ENCODE peak calls at places on chromosomes 2 and 18, in nine cellular contexts. S is psoas muscle, B is heart left ventricle, U is PC-3, X is right lobe of liver, J is endodermal cell, K is sigmoid colon, L is suprapubic skin, W is esophagus squamous epithelium. D is an unnamed sample.

GRCh38 chr18:52288403-52289004 is 51.5 kb upstream of the DCC start:
- DNase-seq in J (peak; percentile 86), B (no peak), K (no peak), X (peak; percentile 51), L (no peak), U (peak; percentile 58), S (no peak), W (no peak), D (no peak)

GRCh38 chr2:140916410-140916809 is 1214.4 kb downstream of the LRP1B start:
- DNase-seq in B (no peak), U (peak; percentile 43), K (no peak), S (no peak), J (no peak), X (no peak), L (no peak), W (no peak), D (no peak)

GRCh38 chr2:8445580-8445979 is 236.3 kb upstream of the ID2 start:
- DNase-seq in J (peak; percentile 66), S (no peak), W (no peak), X (peak; percentile 39), B (no peak), L (no peak), K (peak; percentile 8), U (no peak), D (no peak)

GRCh38 chr2:154133823-154134222 is 262.1 kb downstream of the GALNT13 start:
- DNase-seq in B (no peak), U (peak; percentile 34), K (no peak), X (no peak), W (no peak), L (no peak), S (no peak), J (no peak), D (no peak)

GRCh38 chr2:227906991-227907390 is 35.6 kb downstream of the DAW1 start:
- DNase-seq in W (no peak), S (no peak), L (no peak), J (no peak), K (no peak), U (no peak), B (no peak), X (no peak), D (no peak)

GRCh38 chr2:67514515-67514914 is 117.4 kb downstream of the ETAA1 start:
- DNase-seq in J (no peak), B (no peak), U (peak; percentile 62), W (no peak), L (no peak), S (no peak), X (no peak), K (no peak), D (peak; percentile 42)

GRCh38 chr2:73830871-73831401 is 2.2 kb downstream of the STAMBP start:
- DNase-seq in U (peak; percentile 89), K (no peak), B (no peak), X (no peak), S (no peak), L (no peak), J (no peak), W (no peak), D (no peak)

GRCh38 chr18:34492652-34493051 is 217.4 kb upstream of the DTNA start:
- DNase-seq in K (no peak), W (no peak), U (peak; percentile 55), L (no peak), J (no peak), B (no peak), X (no peak), S (no peak), D (no peak)

GRCh38 chr2:28697602-28698149 is 54.0 kb upstream of the PPP1CB start:
- DNase-seq in X (no peak), B (no peak), S (no peak), J (no peak), W (no peak), U (no peak), K (no peak), L (no peak), D (no peak)

GRCh38 chr2:119756837-119757236 is 2.9 kb upstream of the PTPN4 start:
- DNase-seq in X (peak; percentile 91), U (peak; percentile 76), K (no peak), J (no peak), S (peak; percentile 89), W (no peak), L (no peak), B (peak; percentile 74), D (no peak)

GRCh38 chr2:231189571-231190495 is 8.6 kb upstream of the ARMC9 start:
- DNase-seq in W (no peak), L (no peak), J (no peak), B (peak; percentile 65), U (no peak), K (peak; percentile 79), S (peak; percentile 76), X (peak; percentile 59), D (no peak)

GRCh38 chr18:62118324-62118723 is 68.5 kb downstream of the PIGN start:
- DNase-seq in S (no peak), K (no peak), B (no peak), L (no peak), W (no peak), J (no peak), U (no peak), X (no peak), D (no peak)

GRCh38 chr2:30177861-30178465 is 31.2 kb downstream of the YPEL5 start:
- DNase-seq in J (no peak), U (no peak), X (no peak), S (no peak), L (no peak), W (no peak), K (peak; percentile 59), B (no peak), D (no peak)

GRCh38 chr2:138486347-138487198 is 15.0 kb upstream of the SPOPL start:
- DNase-seq in K (no peak), B (no peak), L (no peak), S (no peak), J (no peak), X (no peak), U (no peak), W (no peak), D (no peak)

DNA sequence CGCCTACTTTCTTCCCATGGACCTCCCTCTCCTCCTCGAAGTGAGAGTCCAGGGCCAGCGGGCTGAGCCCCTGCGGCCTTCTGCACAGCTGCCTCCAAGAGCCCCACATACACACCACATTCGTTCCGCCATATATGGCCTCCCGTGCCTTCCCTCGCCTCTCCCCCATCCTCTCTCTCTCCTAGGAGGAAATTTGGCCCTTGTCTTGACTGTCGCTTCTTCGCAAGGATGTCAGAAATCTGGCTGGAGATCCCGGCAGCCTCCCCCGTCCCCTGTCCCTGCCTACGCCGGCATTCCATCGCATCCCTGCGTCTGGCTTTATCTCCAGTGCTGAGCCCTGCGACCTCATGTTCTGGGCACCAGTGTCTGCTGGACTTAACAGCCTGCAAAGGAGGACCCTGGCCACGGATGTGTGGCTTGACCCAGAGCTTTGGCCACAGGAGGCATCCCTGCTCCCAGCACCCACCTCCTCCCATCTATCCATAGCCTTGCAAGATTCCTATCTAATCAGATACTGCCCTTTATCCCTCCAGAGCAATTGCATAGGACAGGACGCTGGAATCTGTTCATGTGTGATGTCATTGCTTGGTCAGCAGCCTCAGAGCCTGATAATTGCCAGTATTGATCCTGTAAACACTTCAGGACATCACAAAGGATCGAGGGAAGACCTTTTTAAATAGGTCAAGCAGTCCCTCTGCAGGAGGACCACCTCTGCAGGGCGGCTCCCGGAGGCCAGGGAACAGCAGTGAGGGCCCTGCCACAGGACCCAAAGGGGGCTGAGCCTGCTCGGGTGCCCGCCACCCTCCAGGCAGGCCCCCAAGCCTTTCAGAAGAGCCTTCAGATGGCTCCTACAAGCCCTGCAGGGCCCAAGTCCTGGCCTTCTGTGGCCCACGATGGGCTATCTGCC is 168.1 kb downstream of the TWIST2 start:
- DNase-seq in K (peak; percentile 55), B (no peak), J (peak; percentile 39), U (no peak), W (no peak), L (peak; percentile 72), X (peak; percentile 41), S (no peak), D (no peak)
- H3K27me3 ChIP-seq in K (peaks cover 7% of the 10 kb centered on the region), B (peaks cover 18% of the 10 kb centered on the region), J (no peaks in the 10 kb centered on the region), U (no peaks in the 10 kb centered on the region), W (peaks cover 72% of the 10 kb centered on the region), L (peaks cover 40% of the 10 kb centered on the region), X (no peaks in the 10 kb centered on the region), S (peaks cover 7% of the 10 kb centered on the region), D (peaks cover 50% of the 10 kb centered on the region)

GRCh38 chr2:236849940-236850339 is 235.7 kb upstream of the COPS8 start:
- DNase-seq in W (no peak), X (no peak), J (peak; percentile 17), L (no peak), B (no peak), S (no peak), U (no peak), K (peak; percentile 48), D (no peak)

GRCh38 chr2:236849508-236849907 is 236.2 kb upstream of the COPS8 start:
- DNase-seq in U (no peak), W (no peak), L (no peak), B (no peak), J (peak; percentile 26), S (no peak), K (no peak), X (no peak), D (no peak)

GRCh38 chr2:236847538-236848263 is 238.0 kb upstream of the COPS8 start:
- DNase-seq in S (no peak), X (no peak), B (no peak), U (no peak), K (no peak), W (no peak), J (peak; percentile 85), L (no peak), D (no peak)

GRCh38 chr2:236848467-236848866 is 237.2 kb upstream of the COPS8 start:
- DNase-seq in B (no peak), U (no peak), K (no peak), W (no peak), X (no peak), S (no peak), L (no peak), J (no peak), D (no peak)

GRCh38 chr2:236847023-236847422 is 238.7 kb upstream of the COPS8 start:
- DNase-seq in U (no peak), J (peak; percentile 62), L (no peak), S (no peak), B (no peak), W (no peak), X (no peak), K (no peak), D (no peak)
- TF ChIP-seq CTCF in U (no peak), J (no peak), L (no peak), S (no peak), B (no peak), W (no peak), X (no peak), K (no peak), D (no peak)

DNA sequence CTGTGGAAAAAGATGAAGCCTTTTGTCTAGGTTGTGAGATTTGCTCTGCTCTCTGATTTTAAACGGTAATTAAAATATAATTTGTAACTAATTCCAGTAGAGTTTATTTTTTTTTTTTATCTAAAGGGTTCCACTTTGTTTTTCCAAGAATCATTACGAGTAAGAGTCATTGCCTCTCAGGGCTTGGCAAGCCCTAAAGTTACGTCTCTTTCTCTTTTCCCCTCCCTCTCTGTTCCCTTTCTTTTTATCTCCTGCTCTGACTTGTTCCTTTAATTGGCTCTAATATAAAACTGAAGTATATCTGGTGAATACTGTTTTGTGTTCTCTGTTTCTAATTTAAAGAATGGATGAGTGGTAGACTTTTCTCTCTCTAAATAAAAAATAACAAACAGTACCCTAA is 75.8 kb downstream of the CALCRL start:
- DNase-seq in L (no peak), U (no peak), S (no peak), J (no peak), X (no peak), K (no peak), W (no peak), B (peak; percentile 25), D (no peak)
- H3K4me3 ChIP-seq in L (no peak overlapping the region), U (no peak overlapping the region), S (no peak overlapping the region), J (no peak overlapping the region), X (no peak overlapping the region), K (no peak overlapping the region), W (no peak overlapping the region), B (no peak overlapping the region), D (no peak overlapping the region)

GRCh38 chr2:44929680-44930273 is 11.7 kb upstream of the SIX3 start:
- DNase-seq in X (no peak), B (no peak), W (no peak), K (no peak), U (no peak), S (no peak), J (peak; percentile 88), L (no peak), D (no peak)
- H3K27me3 ChIP-seq in X (peaks cover 66% of the 10 kb centered on the region), B (peaks cover 100% of the 10 kb centered on the region), W (peaks cover 100% of the 10 kb centered on the region), K (peaks cover 100% of the 10 kb centered on the region), U (peaks cover 32% of the 10 kb centered on the region), S (peaks cover 42% of the 10 kb centered on the region), J (peaks cover 100% of the 10 kb centered on the region), L (peaks cover 100% of the 10 kb centered on the region), D (peaks cover 90% of the 10 kb centered on the region)